ENCODE peak calls at places on chromosomes 16 and 17, in six cellular contexts. F, U, Y, V, C and Z are unnamed samples.

GRCh38 chr17:78774456-78774855 is 7.6 kb downstream of the CYTH1 start:
- DNase-seq in F (no peak), U (no peak), Y (no peak), V (no peak), C (no peak), Z (no peak)

GRCh38 chr17:40514013-40514875 is 12.8 kb upstream of the TNS4 start:
- DNase-seq in F (no peak), U (no peak), Y (no peak), V (no peak), C (no peak), Z (no peak)

GRCh38 chr17:20999044-20999573 is 43.7 kb downstream of the USP22 start:
- DNase-seq in F (no peak), U (no peak), Y (no peak), V (no peak), C (no peak), Z (no peak)

GRCh38 chr16:89565256-89565505 is 4.7 kb downstream of the RPL13 start:
- DNase-seq in F (no peak), U (peak; percentile 81), Y (no peak), V (peak; percentile 46), C (no peak), Z (no peak)

GRCh38 chr16:20846030-20846429 is 39.7 kb downstream of the REXO5 start:
- DNase-seq in F (no peak), U (no peak), Y (no peak), V (no peak), C (no peak), Z (no peak)

GRCh38 chr16:31080035-31080629 is 5.9 kb downstream of the ZNF646 start:
- DNase-seq in F (no peak), U (peak; percentile 18), Y (no peak), V (no peak), C (no peak), Z (no peak)

GRCh38 chr17:7561028-7561575 is 617 bp upstream of the SENP3 start:
- DNase-seq in F (peak; percentile 98), U (peak; percentile 95), Y (peak; percentile 71), V (peak; percentile 93), C (peak; percentile 78), Z (no peak)

GRCh38 chr16:76910931-76911330 is 280.1 kb upstream of the MON1B start:
- DNase-seq in F (peak; percentile 24), U (no peak), Y (no peak), V (no peak), C (no peak), Z (no peak)

GRCh38 chr17:82339634-82340580 is 6.3 kb upstream of the SECTM1 start:
- DNase-seq in F (peak; percentile 86), U (no peak), Y (no peak), V (no peak), C (no peak), Z (peak; percentile 91)

GRCh38 chr16:75116081-75116910 is at the start of gene LDHD:
- DNase-seq in F (peak; percentile 86), U (peak; percentile 78), Y (peak; percentile 75), V (peak; percentile 71), C (peak; percentile 74), Z (peak; percentile 68)

GRCh38 chr16:67399218-67399733 is 6.0 kb upstream of the TPPP3 start:
- DNase-seq in F (peak; percentile 52), U (peak; percentile 90), Y (no peak), V (peak; percentile 60), C (peak; percentile 84), Z (peak; percentile 36)

GRCh38 chr16:85789773-85790172 is 9.6 kb downstream of the EMC8 start:
- DNase-seq in F (no peak), U (no peak), Y (no peak), V (no peak), C (no peak), Z (no peak)

GRCh38 chr16:56983211-56983751 is 6.1 kb upstream of the NLRC5 start:
- DNase-seq in F (no peak), U (no peak), Y (no peak), V (no peak), C (no peak), Z (no peak)

GRCh38 chr16:7321661-7322060 is 11.0 kb upstream of the RBFOX1 start:
- DNase-seq in F (no peak), U (no peak), Y (no peak), V (no peak), C (no peak), Z (no peak)

GRCh38 chr16:86374603-86375002 is 135.7 kb upstream of the FOXF1 start:
- DNase-seq in F (no peak), U (no peak), Y (no peak), V (no peak), C (peak; percentile 19), Z (no peak)

GRCh38 chr17:68733241-68734176 is 132.3 kb upstream of the FAM20A start:
- DNase-seq in F (no peak), U (peak; percentile 33), Y (no peak), V (no peak), C (no peak), Z (no peak)

GRCh38 chr17:58643147-58643546 is 48.7 kb downstream of the TEX14 start:
- DNase-seq in F (peak; percentile 56), U (no peak), Y (no peak), V (no peak), C (no peak), Z (no peak)

GRCh38 chr16:55421225-55421624 is 57.8 kb upstream of the MMP2 start:
- DNase-seq in F (no peak), U (no peak), Y (no peak), V (no peak), C (no peak), Z (no peak)

GRCh38 chr16:69917739-69918138 is 33.4 kb upstream of the CLEC18A start:
- DNase-seq in F (peak; percentile 71), U (peak; percentile 86), Y (no peak), V (no peak), C (no peak), Z (no peak)

GRCh38 chr16:71895679-71896385 is 501 bp downstream of the IST1 start:
- DNase-seq in F (peak; percentile 61), U (peak; percentile 50), Y (no peak), V (no peak), C (peak; percentile 78), Z (peak; percentile 37)

GRCh38 chr17:63430223-63430622 is 15.9 kb downstream of the CYB561 start:
- DNase-seq in F (no peak), U (no peak), Y (no peak), V (no peak), C (no peak), Z (no peak)

GRCh38 chr17:34979153-34979552 is 1.2 kb upstream of the LIG3 start:
- DNase-seq in F (no peak), U (no peak), Y (no peak), V (no peak), C (no peak), Z (no peak)

GRCh38 chr17:78132086-78132676 is 1.6 kb downstream of the TMC8 start:
- DNase-seq in F (no peak), U (peak; percentile 77), Y (no peak), V (no peak), C (peak; percentile 29), Z (peak; percentile 76)

GRCh38 chr17:19897108-19897854 is 29.5 kb upstream of the ULK2 start:
- DNase-seq in F (no peak), U (no peak), Y (no peak), V (no peak), C (no peak), Z (no peak)

GRCh38 chr17:17417718-17418151 is 59.1 kb upstream of the MED9 start:
- DNase-seq in F (no peak), U (no peak), Y (no peak), V (no peak), C (peak; percentile 61), Z (no peak)

GRCh38 chr17:17415006-17415405 is 61.8 kb upstream of the MED9 start:
- DNase-seq in F (no peak), U (no peak), Y (no peak), V (no peak), C (no peak), Z (no peak)

GRCh38 chr17:17414316-17414937 is 62.4 kb upstream of the MED9 start:
- DNase-seq in F (no peak), U (no peak), Y (no peak), V (no peak), C (no peak), Z (no peak)

GRCh38 chr17:17416400-17417360 is 60.1 kb upstream of the MED9 start:
- DNase-seq in F (peak; percentile 41), U (no peak), Y (no peak), V (no peak), C (peak; percentile 20), Z (peak; percentile 11)

DNA sequence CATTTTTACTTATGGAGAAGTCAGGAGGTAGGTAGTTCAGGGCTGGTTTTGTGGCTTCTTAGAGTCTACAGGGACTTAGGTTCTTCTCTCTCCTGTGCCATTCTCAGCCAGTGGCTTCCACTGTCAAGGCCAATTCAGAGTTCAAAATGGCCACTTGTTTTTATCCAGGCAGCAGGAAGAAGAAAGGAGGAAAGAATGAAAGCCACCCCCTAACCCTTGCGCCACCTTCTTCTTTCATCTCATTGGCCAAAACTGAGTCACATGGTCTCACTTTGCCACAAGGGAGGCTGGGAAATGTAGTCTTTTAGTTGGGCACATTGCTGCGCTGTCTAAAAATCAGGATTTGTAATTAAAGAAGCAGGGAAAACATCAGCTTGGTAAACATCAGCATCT is 60.8 kb upstream of the MED9 start:
- DNase-seq in F (peak; percentile 86), U (peak; percentile 89), Y (peak; percentile 81), V (peak; percentile 66), C (peak; percentile 85), Z (peak; percentile 49)
- TF ChIP-seq REST in F (no peak), U (no peak), Y (no peak), V (no peak), C (no peak), Z (no peak)

DNA sequence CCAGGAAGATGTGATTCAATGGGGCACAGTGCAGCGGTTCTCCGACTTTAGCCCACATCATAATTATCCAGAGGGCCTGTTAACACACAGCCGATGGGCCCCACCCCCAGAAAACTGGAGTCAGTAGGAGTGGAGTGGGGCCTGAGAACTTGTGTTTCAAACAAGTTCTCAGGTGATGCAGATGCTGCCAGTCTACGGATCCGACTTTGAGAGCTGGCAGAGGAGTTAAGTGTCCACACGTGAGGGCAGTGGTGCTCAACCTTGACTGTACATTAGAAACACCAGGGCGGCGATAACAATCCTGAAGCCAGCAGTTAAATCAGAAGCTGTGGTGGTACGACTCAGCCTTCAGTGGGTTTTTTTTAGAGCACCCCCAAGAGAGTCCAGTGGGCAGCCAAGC is 75.0 kb downstream of the GPRC5B start:
- DNase-seq in F (no peak), U (no peak), Y (no peak), V (no peak), C (no peak), Z (no peak)
- TF ChIP-seq REST in F (no peak), U (no peak), Y (no peak), V (no peak), C (no peak), Z (no peak)

DNA sequence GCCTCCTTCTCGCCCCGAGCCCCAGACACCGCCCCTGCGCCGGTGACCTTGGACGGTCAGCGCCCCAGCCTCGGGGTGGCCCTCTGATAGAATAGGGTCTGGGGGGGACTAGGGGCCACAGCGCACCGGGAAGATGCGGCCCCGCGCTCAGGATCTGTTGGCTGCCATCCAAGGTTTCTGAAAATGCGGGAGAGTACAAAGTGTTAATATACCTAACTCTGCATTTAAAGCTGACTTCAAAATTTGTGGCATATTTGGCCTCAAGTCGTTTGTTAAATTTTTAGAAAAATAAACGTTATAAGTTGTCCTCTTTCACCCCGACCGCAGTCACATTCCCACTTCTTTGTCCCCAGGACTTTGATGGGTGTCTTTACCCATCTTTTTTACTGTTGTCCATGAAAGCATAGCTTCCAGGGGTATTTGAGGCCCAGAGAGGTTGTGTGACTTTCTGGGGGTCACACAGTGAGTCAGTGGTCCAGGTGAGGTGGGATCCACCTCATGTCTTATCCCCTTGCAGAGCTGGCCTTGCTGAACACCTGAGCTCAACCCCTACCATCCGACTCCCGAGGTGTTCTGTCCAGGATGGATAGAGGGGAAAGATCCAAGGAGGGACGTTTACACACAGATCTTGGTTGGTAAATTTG is 796 bp downstream of the NT5M start:
- DNase-seq in F (no peak), U (no peak), Y (no peak), V (peak; percentile 34), C (no peak), Z (no peak)
- TF ChIP-seq REST in F (no peak), U (no peak), Y (no peak), V (no peak), C (no peak), Z (no peak)

GRCh38 chr16:14564323-14564722 is 65.7 kb downstream of the PARN start:
- DNase-seq in F (no peak), U (peak; percentile 8), Y (no peak), V (no peak), C (no peak), Z (no peak)
- TF ChIP-seq REST in F (no peak), U (no peak), Y (no peak), V (no peak), C (no peak), Z (no peak)